ENCODE peak calls at places on chromosomes 16 and 17, in five cellular contexts. D is stimulated activated CD4-positive, alpha-beta T cell treated with anti-CD3 and anti-CD28 coated beads, Interleukin-2, amount 100 ng/mL, for 4 hours; S is nephron progenitor cell; B is Jurkat, Clone E6-1; U is activated T-cell treated with anti-CD3 and anti-CD28 coated beads, Interleukin-2, amount 50 U/mL, for 72 hours. O is an unnamed sample.

GRCh38 chr17:1038459-1039118 is 41.7 kb downstream of the TIMM22 start:
- DNase-seq in S (no peak), D (no peak), B (no peak), U (no peak), O (no peak)

GRCh38 chr17:5662409-5663150 is 78.3 kb upstream of the NLRP1 start:
- DNase-seq in D (no peak), U (no peak), B (no peak), S (no peak), O (no peak)

GRCh38 chr16:57475711-57476339 is 10.5 kb downstream of the DOK4 start:
- DNase-seq in B (peak; percentile 59), S (peak; percentile 85), U (peak; percentile 90), D (peak; percentile 42), O (no peak)

GRCh38 chr17:47875011-47875471 is 21.0 kb upstream of the SP2 start:
- DNase-seq in S (no peak), U (no peak), B (no peak), D (no peak), O (no peak)

GRCh38 chr16:20851601-20852000 is 45.3 kb downstream of the REXO5 start:
- DNase-seq in U (no peak), D (no peak), B (no peak), S (no peak), O (peak; percentile 53)

GRCh38 chr17:56785396-56785795 is 48.3 kb downstream of the C17orf67 start:
- DNase-seq in D (no peak), B (no peak), S (no peak), U (no peak), O (no peak)

GRCh38 chr16:102060-102855 is 24.2 kb downstream of the MPG start:
- DNase-seq in S (no peak), D (no peak), B (no peak), U (no peak), O (no peak)

GRCh38 chr17:50348522-50349240 is 2.8 kb downstream of the XYLT2 start:
- DNase-seq in B (no peak), U (no peak), D (no peak), S (no peak), O (no peak)

GRCh38 chr16:75566889-75567255 is 693 bp downstream of the GABARAPL2 start:
- DNase-seq in S (peak; percentile 56), U (peak; percentile 21), D (no peak), B (no peak), O (peak; percentile 27)

GRCh38 chr16:73364413-73364812 is 316.5 kb upstream of the ZFHX3 start:
- DNase-seq in U (no peak), S (no peak), D (no peak), B (no peak), O (no peak)

GRCh38 chr16:23842137-23842600 is 6.4 kb downstream of the PRKCB start:
- DNase-seq in S (no peak), B (no peak), U (peak; percentile 64), D (no peak), O (no peak)

GRCh38 chr16:66167564-66168291 is 198.8 kb upstream of the CDH5 start:
- DNase-seq in D (no peak), U (no peak), S (no peak), B (no peak), O (no peak)

GRCh38 chr16:48949636-48950035 is 332.0 kb downstream of the CBLN1 start:
- DNase-seq in S (no peak), D (no peak), B (no peak), U (no peak), O (no peak)

GRCh38 chr17:34720760-34721159 is 141.4 kb downstream of the TMEM132E start:
- DNase-seq in B (no peak), U (no peak), S (no peak), D (no peak), O (no peak)

GRCh38 chr16:4293822-4294457 is 21.1 kb upstream of the TFAP4 start:
- DNase-seq in D (no peak), U (no peak), S (peak; percentile 81), B (no peak), O (peak; percentile 59)

GRCh38 chr17:4566785-4567184 is 6.4 kb upstream of the GGT6 start:
- DNase-seq in D (no peak), U (peak; percentile 66), S (peak; percentile 76), B (peak; percentile 54), O (peak; percentile 69)

GRCh38 chr16:23225634-23226033 is 43.1 kb downstream of the SCNN1G start:
- DNase-seq in U (no peak), S (no peak), B (no peak), D (no peak), O (no peak)

GRCh38 chr17:78343099-78343432 is 16.8 kb downstream of the SOCS3 start:
- DNase-seq in D (no peak), S (no peak), U (peak; percentile 48), B (no peak), O (peak; percentile 42)

GRCh38 chr17:77645441-77646430 is 312.8 kb upstream of the TNRC6C start:
- DNase-seq in B (peak; percentile 76), S (peak; percentile 41), U (peak; percentile 78), D (peak; percentile 17), O (no peak)

GRCh38 chr17:67520282-67520906 is 143.3 kb downstream of the PITPNC1 start:
- DNase-seq in U (no peak), D (no peak), S (peak; percentile 28), B (no peak), O (no peak)

GRCh38 chr17:17224137-17224536 is 12.8 kb downstream of the FLCN start:
- DNase-seq in S (no peak), B (no peak), D (no peak), U (no peak), O (no peak)

GRCh38 chr16:79049040-79049439 is 551.5 kb downstream of the MAF start:
- DNase-seq in S (no peak), D (no peak), U (no peak), B (no peak), O (no peak)

GRCh38 chr17:7241047-7241733 is 1.1 kb downstream of the GABARAP start:
- DNase-seq in S (no peak), U (no peak), D (no peak), B (no peak), O (no peak)

GRCh38 chr16:75105306-75106061 is 11.1 kb downstream of the LDHD start:
- DNase-seq in D (no peak), U (no peak), S (no peak), B (no peak), O (no peak)

GRCh38 chr16:71567931-71568330 is 9.0 kb downstream of the TAT start:
- DNase-seq in U (no peak), B (no peak), D (no peak), S (no peak), O (no peak)

GRCh38 chr16:8730335-8730915 is 56.0 kb downstream of the ABAT start:
- DNase-seq in S (no peak), D (no peak), B (no peak), U (no peak), O (peak; percentile 88)

GRCh38 chr17:12242390-12242954 is 221.8 kb downstream of the MAP2K4 start:
- DNase-seq in B (no peak), S (no peak), D (no peak), U (no peak), O (no peak)

GRCh38 chr17:4908301-4908700 is 5.4 kb upstream of the CHRNE start:
- DNase-seq in U (no peak), B (peak; percentile 24), S (no peak), D (no peak), O (no peak)

GRCh38 chr16:9908613-9909012 is 273.6 kb downstream of the GRIN2A start:
- DNase-seq in B (no peak), D (no peak), S (peak; percentile 40), U (no peak), O (peak; percentile 22)

GRCh38 chr17:77999413-78000173 is 41.1 kb downstream of the TNRC6C start:
- DNase-seq in B (no peak), U (no peak), S (no peak), D (no peak), O (no peak)

GRCh38 chr17:30526401-30526800 is 49.2 kb downstream of the GOSR1 start:
- DNase-seq in S (no peak), D (no peak), U (no peak), B (no peak), O (no peak)

GRCh38 chr16:84785843-84786538 is 33.8 kb upstream of the CRISPLD2 start:
- DNase-seq in D (no peak), S (no peak), U (no peak), B (no peak), O (peak; percentile 67)

GRCh38 chr17:48539177-48539576 is 5.7 kb downstream of the HOXB2 start:
- DNase-seq in S (no peak), U (no peak), B (no peak), D (no peak), O (no peak)

GRCh38 chr16:55255890-55256289 is 68.1 kb upstream of the IRX6 start:
- DNase-seq in B (no peak), D (no peak), U (no peak), S (no peak), O (no peak)

GRCh38 chr17:56441331-56441730 is 152.2 kb upstream of the NOG start:
- DNase-seq in S (no peak), D (no peak), B (no peak), U (no peak), O (no peak)

GRCh38 chr17:78665385-78665951 is 88.3 kb upstream of the DNAH17 start:
- DNase-seq in B (no peak), S (no peak), U (no peak), D (no peak), O (no peak)

GRCh38 chr17:79608729-79609039 is 2.2 kb downstream of the RBFOX3 start:
- DNase-seq in B (no peak), D (no peak), U (no peak), S (peak; percentile 15), O (no peak)

O was measured in body of pancreas.